ENCODE peak calls at places on chromosomes 12 and 14, in eight cellular contexts. O is A549, E is astrocyte, B is HepG2, K is ovary, D is H9, J is right cardiac atrium, G is sigmoid colon. T is an unnamed sample. For H3K4me1, the result is how much of the 10 kb centered on the place peaks cover.

GRCh38 chr14:88990856-88991255 is 166.4 kb downstream of the TTC8 start:
- DNase-seq in K (no peak), J (no peak), G (no peak), E (no peak), B (no peak), D (no peak), O (no peak), T (no peak)

GRCh38 chr14:50363734-50364113 is 33.0 kb downstream of the CDKL1 start:
- DNase-seq in J (no peak), G (no peak), E (no peak), D (no peak), O (no peak), K (no peak), B (no peak), T (no peak)

GRCh38 chr12:1794440-1795090 is 25.8 kb upstream of the LRTM2 start:
- DNase-seq in D (peak), B (no peak), G (no peak), K (no peak), O (no peak), J (no peak), E (no peak), T (no peak)

GRCh38 chr14:75784314-75784686 is 123.3 kb downstream of the TTLL5 start:
- DNase-seq in G (no peak), B (no peak), D (no peak), E (no peak), K (no peak), J (no peak), O (no peak), T (no peak)

GRCh38 chr12:124543052-124543590 is 24.3 kb downstream of the NCOR2 start:
- DNase-seq in B (no peak), E (no peak), D (no peak), J (peak), O (peak), K (peak), G (no peak), T (no peak)

GRCh38 chr12:90004319-90005074 is 295.9 kb upstream of the ATP2B1 start:
- DNase-seq in O (no peak), D (no peak), E (no peak), B (no peak), J (no peak), G (no peak), K (no peak), T (no peak)

GRCh38 chr14:64944861-64945260 is 2.3 kb upstream of the GPX2 start:
- DNase-seq in G (no peak), O (no peak), K (no peak), D (no peak), B (no peak), E (no peak), J (no peak), T (no peak)

GRCh38 chr12:29024117-29024516 is 125.0 kb upstream of the FAR2 start:
- DNase-seq in J (no peak), O (no peak), K (no peak), G (no peak), D (no peak), E (no peak), B (no peak), T (no peak)

GRCh38 chr14:71466942-71467341 is 465.3 kb upstream of the RGS6 start:
- DNase-seq in D (no peak), J (no peak), E (no peak), O (no peak), B (no peak), K (no peak), G (no peak), T (no peak)

GRCh38 chr12:57152408-57153038 is 5.1 kb upstream of the LRP1-AS start:
- DNase-seq in O (no peak), J (peak), K (peak), G (peak), E (peak), D (no peak), B (no peak), T (no peak)

GRCh38 chr12:57154076-57154475 is 6.7 kb upstream of the LRP1-AS start:
- DNase-seq in G (peak), D (no peak), J (no peak), B (no peak), K (no peak), E (no peak), O (no peak), T (no peak)

GRCh38 chr12:57150400-57150799 is 3.0 kb upstream of the LRP1-AS start:
- DNase-seq in G (peak), D (no peak), K (no peak), O (no peak), B (no peak), J (no peak), E (no peak), T (no peak)

GRCh38 chr12:57153420-57153997 is 6.1 kb upstream of the LRP1-AS start:
- DNase-seq in J (no peak), D (no peak), E (no peak), O (no peak), K (no peak), G (peak), B (no peak), T (no peak)

GRCh38 chr12:57151741-57152407 is 4.5 kb upstream of the LRP1-AS start:
- DNase-seq in O (no peak), E (peak), J (peak), D (no peak), B (no peak), G (peak), K (peak), T (peak)
- H3K4me1 ChIP-seq in O (under half), E (under half), J (under half), D (under half), B (half or more), G (half or more), K (under half), T (half or more)

DNA sequence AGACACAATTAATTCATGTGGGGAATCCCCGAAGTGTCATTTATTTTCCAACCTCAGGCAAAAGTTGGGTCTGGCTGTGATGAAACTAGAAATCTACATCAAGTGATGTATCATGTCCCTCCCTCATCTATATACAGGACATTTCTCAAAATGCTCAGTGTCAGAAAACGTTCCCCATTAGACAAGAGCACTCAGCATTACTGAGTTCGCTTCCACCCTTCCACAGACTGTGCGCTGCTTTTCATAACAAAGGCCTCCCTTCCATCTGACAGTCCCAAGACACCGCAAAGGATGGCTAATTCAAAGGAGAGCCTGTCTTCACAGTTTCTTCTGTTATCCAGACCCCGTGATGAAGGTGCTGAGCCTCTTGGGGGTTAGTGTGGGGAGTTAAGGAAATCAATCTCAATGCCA is 7.6 kb downstream of the CCDC88C start:
- DNase-seq in J (no peak), O (no peak), B (no peak), E (no peak), K (no peak), D (no peak), G (peak), T (no peak)
- H3K4me1 ChIP-seq in J (under half), O (under half), B (under half), E (under half), K (under half), D (under half), G (under half), T (under half)

GRCh38 chr12:62267026-62267425 is 6.8 kb downstream of the USP15 start:
- DNase-seq in D (no peak), B (no peak), O (no peak), E (no peak), K (no peak), J (no peak), G (no peak), T (no peak)

GRCh38 chr12:62267490-62267889 is 7.3 kb downstream of the USP15 start:
- DNase-seq in E (no peak), D (no peak), B (no peak), J (no peak), O (no peak), K (no peak), G (no peak), T (no peak)

GRCh38 chr12:62263956-62264355 is 3.8 kb downstream of the USP15 start:
- DNase-seq in O (no peak), D (no peak), K (no peak), B (no peak), J (no peak), G (no peak), E (no peak), T (no peak)

GRCh38 chr12:62268956-62269355 is 8.8 kb downstream of the USP15 start:
- DNase-seq in G (no peak), E (peak), O (peak), B (no peak), K (no peak), D (no peak), J (no peak), T (no peak)

GRCh38 chr12:62265511-62265910 is 5.3 kb downstream of the USP15 start:
- DNase-seq in B (no peak), D (no peak), E (no peak), K (no peak), J (no peak), O (no peak), G (no peak), T (no peak)
- H3K4me1 ChIP-seq in B (under half), D (under half), E (under half), K (under half), J (under half), O (under half), G (under half), T (half or more)

DNA sequence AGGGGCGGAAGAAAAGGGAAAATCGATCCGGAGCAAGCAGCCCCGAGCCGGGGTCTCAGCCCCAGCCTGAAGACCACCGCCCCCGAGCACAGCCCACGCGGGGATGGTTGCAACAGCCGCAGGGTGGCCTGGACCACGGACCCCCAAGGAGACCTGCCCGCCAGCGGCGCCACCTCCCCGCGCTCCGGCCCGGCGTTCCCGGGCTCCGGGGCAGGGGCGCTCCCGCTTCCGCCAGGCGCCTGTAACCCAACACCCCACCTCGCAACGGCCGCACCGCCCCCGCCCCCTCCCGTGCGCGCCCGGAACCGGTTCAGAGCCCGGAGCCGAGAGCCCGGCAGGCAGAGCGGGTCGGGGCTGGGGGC is 571 bp downstream of the ACTN1 start:
- DNase-seq in K (peak), E (no peak), G (peak), B (no peak), O (no peak), J (peak), D (peak), T (peak)
- H3K4me1 ChIP-seq in K (under half), E (half or more), G (half or more), B (half or more), O (under half), J (under half), D (under half), T (half or more)

T was measured in left ventricle myocardium inferior.